ENCODE peak calls at places on chromosomes 2 and 18, in four cellular contexts. E is GDM1, U is HFF-Myc, O is iris pigment epithelial cell. C is an unnamed sample.

GRCh38 chr18:79518028-79518682 is 122.4 kb downstream of the NFATC1 start:
- DNase-seq in E (no peak), U (no peak), O (no peak), C (no peak)

GRCh38 chr2:124153713-124154112 is 128.6 kb downstream of the CNTNAP5 start:
- DNase-seq in E (no peak), U (no peak), O (no peak), C (no peak)

GRCh38 chr18:58095655-58096054 is 51.6 kb downstream of the NEDD4L start:
- DNase-seq in E (no peak), U (no peak), O (no peak), C (no peak)

GRCh38 chr2:138455691-138456090 is 45.9 kb upstream of the SPOPL start:
- DNase-seq in E (no peak), U (no peak), O (no peak), C (no peak)

GRCh38 chr2:163800889-163801498 is 65.2 kb upstream of the FIGN start:
- DNase-seq in E (no peak), U (no peak), O (peak), C (no peak)

GRCh38 chr18:62713651-62714247 is 1.6 kb upstream of the PHLPP1 start:
- DNase-seq in E (no peak), U (no peak), O (no peak), C (no peak)

GRCh38 chr2:240820014-240820606 is at the start of gene KIF1A:
- DNase-seq in E (no peak), U (no peak), O (no peak), C (no peak)

GRCh38 chr18:995641-996040 is 91.0 kb downstream of the ADCYAP1 start:
- DNase-seq in E (no peak), U (no peak), O (peak), C (no peak)

GRCh38 chr2:165529130-165529529 is 59.6 kb downstream of the CSRNP3 start:
- DNase-seq in E (no peak), U (no peak), O (no peak), C (no peak)

GRCh38 chr2:193294371-193294770 is 1099.6 kb upstream of the TMEFF2 start:
- DNase-seq in E (no peak), U (no peak), O (no peak), C (no peak)

GRCh38 chr2:144711084-144711483 is 191.2 kb upstream of the ZEB2 start:
- DNase-seq in E (no peak), U (no peak), O (no peak), C (no peak)

GRCh38 chr2:69200107-69200520 is 186.9 kb downstream of the GFPT1 start:
- DNase-seq in E (no peak), U (no peak), O (peak), C (no peak)

GRCh38 chr2:28447943-28448737 is 47.7 kb upstream of the PLB1 start:
- DNase-seq in E (no peak), U (peak), O (peak), C (no peak)

GRCh38 chr18:35091841-35092240 is 50.6 kb downstream of the MAPRE2 start:
- DNase-seq in E (no peak), U (no peak), O (peak), C (no peak)

GRCh38 chr2:127887452-127888219 is 1.9 kb upstream of the AMMECR1L start:
- DNase-seq in E (no peak), U (no peak), O (no peak), C (no peak)

GRCh38 chr18:34649072-34649471 is 61.0 kb upstream of the DTNA start:
- DNase-seq in E (no peak), U (no peak), O (peak), C (no peak)

GRCh38 chr2:240232961-240233890 is 92.8 kb upstream of the OTOS start:
- DNase-seq in E (peak), U (peak), O (peak), C (peak)

GRCh38 chr2:183995632-183996031 is 602.7 kb upstream of the ZNF804A start:
- DNase-seq in E (no peak), U (no peak), O (peak), C (no peak)

GRCh38 chr2:29597048-29597447 is 324.3 kb downstream of the ALK start:
- DNase-seq in E (no peak), U (no peak), O (no peak), C (no peak)

GRCh38 chr2:133774675-133775005 is 206.4 kb upstream of the NCKAP5 start:
- DNase-seq in E (no peak), U (no peak), O (no peak), C (no peak)

GRCh38 chr2:200298015-200298414 is 8.5 kb upstream of the SPATS2L start:
- DNase-seq in E (no peak), U (no peak), O (peak), C (no peak)

GRCh38 chr2:101080214-101081068 is 70.7 kb downstream of the TBC1D8 start:
- DNase-seq in E (no peak), U (no peak), O (no peak), C (no peak)

GRCh38 chr2:26745609-26746327 is 18.3 kb upstream of the SLC35F6 start:
- DNase-seq in E (peak), U (no peak), O (peak), C (peak)

GRCh38 chr2:33498291-33498956 is 22.0 kb downstream of the RASGRP3 start:
- DNase-seq in E (no peak), U (no peak), O (peak), C (no peak)

GRCh38 chr18:61998957-61999356 is 106.2 kb upstream of the RNF152 start:
- DNase-seq in E (no peak), U (peak), O (peak), C (no peak)

GRCh38 chr2:172113617-172114016 is 10.9 kb upstream of the DLX2 start:
- DNase-seq in E (no peak), U (no peak), O (peak), C (no peak)

GRCh38 chr18:8722946-8723477 is 17.7 kb downstream of the MTCL1 start:
- DNase-seq in E (no peak), U (no peak), O (no peak), C (no peak)

GRCh38 chr2:164697688-164698290 is 76.5 kb upstream of the GRB14 start:
- DNase-seq in E (no peak), U (no peak), O (peak), C (no peak)

GRCh38 chr18:55301196-55301540 is 286.8 kb downstream of the TCF4 start:
- DNase-seq in E (no peak), U (no peak), O (peak), C (no peak)

GRCh38 chr2:151946856-151947523 is 118.8 kb upstream of the ARL5A start:
- DNase-seq in E (no peak), U (no peak), O (peak), C (peak)

GRCh38 chr2:179417436-179417949 is 152.9 kb upstream of the SESTD1 start:
- DNase-seq in E (no peak), U (no peak), O (no peak), C (no peak)

GRCh38 chr18:58955738-58956137 is 91.1 kb downstream of the ZNF532 start:
- DNase-seq in E (no peak), U (no peak), O (no peak), C (no peak)

GRCh38 chr2:71498261-71498701 is 44.9 kb downstream of the DYSF start:
- DNase-seq in E (no peak), U (peak), O (peak), C (no peak)

GRCh38 chr2:3785220-3785889 is 82.0 kb downstream of the DCDC2C start:
- DNase-seq in E (no peak), U (peak), O (peak), C (no peak)

GRCh38 chr18:75160315-75160714 is 48.6 kb downstream of the PTGR3 start:
- DNase-seq in E (no peak), U (no peak), O (no peak), C (no peak)

GRCh38 chr2:100321181-100321880 is 970 bp downstream of the LONRF2 start:
- DNase-seq in E (no peak), U (no peak), O (peak), C (peak)